ENCODE peak calls at places on chromosomes 6 and 20, in nine cellular contexts. Q is mucosa of gallbladder; U is central memory CD4-positive, alpha-beta T cell; M is effector CD4-positive, alpha-beta T cell; J is H7; D is GM23248; H is fibroblast of lung; O is GM12892; L is stimulated activated CD4-positive, alpha-beta T cell treated with anti-CD3 and anti-CD28 coated beads, Interleukin-4, amount 100 ng/mL, for 1 hour. B is an unnamed sample.

GRCh38 chr6:128519931-128520435 is 416 bp downstream of the PTPRK start:
- DNase-seq in Q (no peak), U (peak), M (peak), J (peak), D (peak), H (no peak), O (peak), L (peak), B (peak)

GRCh38 chr6:20708367-20709124 is 174.3 kb downstream of the CDKAL1 start:
- DNase-seq in Q (no peak), U (peak), M (no peak), J (no peak), D (no peak), H (peak), O (no peak), L (no peak), B (no peak)

GRCh38 chr6:97462944-97463343 is 179.9 kb upstream of the MMS22L start:
- DNase-seq in Q (no peak), U (no peak), M (no peak), J (no peak), D (no peak), H (no peak), O (no peak), L (no peak), B (no peak)

GRCh38 chr20:32898721-32899120 is 40.0 kb downstream of the EFCAB8 start:
- DNase-seq in Q (no peak), U (no peak), M (no peak), J (no peak), D (peak), H (no peak), O (no peak), L (no peak), B (no peak)

GRCh38 chr6:43772571-43773049 is 2.6 kb downstream of the VEGFA start:
- DNase-seq in Q (no peak), U (no peak), M (no peak), J (peak), D (peak), H (peak), O (no peak), L (no peak), B (no peak)

GRCh38 chr20:49890651-49891361 is 24.5 kb downstream of the SPATA2 start:
- DNase-seq in Q (no peak), U (no peak), M (no peak), J (peak), D (no peak), H (no peak), O (no peak), L (no peak), B (no peak)

GRCh38 chr20:32574296-32575226 is 10.6 kb downstream of the NOL4L start:
- DNase-seq in Q (peak), U (no peak), M (no peak), J (peak), D (peak), H (peak), O (no peak), L (peak), B (no peak)

GRCh38 chr6:170404036-170404435 is 97.5 kb downstream of the FAM120B start:
- DNase-seq in Q (no peak), U (no peak), M (no peak), J (no peak), D (peak), H (no peak), O (no peak), L (no peak), B (no peak)

GRCh38 chr20:6142348-6142993 is 19.6 kb upstream of the FERMT1 start:
- DNase-seq in Q (peak), U (peak), M (peak), J (peak), D (peak), H (peak), O (no peak), L (no peak), B (peak)

GRCh38 chr20:62501801-62502495 is 26.2 kb upstream of the GATA5 start:
- DNase-seq in Q (no peak), U (peak), M (peak), J (no peak), D (peak), H (peak), O (peak), L (peak), B (peak)

GRCh38 chr20:38338849-38339520 is 7.3 kb upstream of the LBP start:
- DNase-seq in Q (no peak), U (no peak), M (no peak), J (peak), D (peak), H (peak), O (no peak), L (no peak), B (no peak)

GRCh38 chr6:47097092-47097945 is 55.2 kb upstream of the ADGRF1 start:
- DNase-seq in Q (peak), U (no peak), M (no peak), J (peak), D (peak), H (peak), O (peak), L (no peak), B (peak)

GRCh38 chr6:135853227-135853626 is 1.7 kb downstream of the PDE7B start:
- DNase-seq in Q (no peak), U (no peak), M (no peak), J (no peak), D (peak), H (peak), O (no peak), L (no peak), B (no peak)

GRCh38 chr6:14149053-14149746 is 31.6 kb downstream of the CD83 start:
- DNase-seq in Q (no peak), U (no peak), M (no peak), J (no peak), D (no peak), H (no peak), O (no peak), L (no peak), B (no peak)

GRCh38 chr20:40941023-40941655 is 87.5 kb upstream of the TOP1 start:
- DNase-seq in Q (no peak), U (no peak), M (no peak), J (no peak), D (no peak), H (no peak), O (no peak), L (no peak), B (no peak)

GRCh38 chr20:1817577-1818211 is 77.5 kb upstream of the SIRPA start:
- DNase-seq in Q (no peak), U (no peak), M (no peak), J (peak), D (no peak), H (no peak), O (no peak), L (no peak), B (no peak)